ENCODE peak calls at places on chromosomes 16 and 17, in four cellular contexts. U, S, A and K are unnamed samples.

GRCh38 chr17:39527220-39527813 is 66.0 kb downstream of the CDK12 start:
- DNase-seq in U (no peak), S (peak; percentile 22), A (peak; percentile 33), K (no peak)

GRCh38 chr17:81207610-81208581 is 14.9 kb downstream of the CEP131 start:
- DNase-seq in U (no peak), S (no peak), A (no peak), K (no peak)

GRCh38 chr16:27374794-27375499 is 27.0 kb upstream of the IL21R start:
- DNase-seq in U (peak; percentile 90), S (peak; percentile 80), A (peak; percentile 92), K (peak; percentile 93)

GRCh38 chr17:76276069-76276431 is 10.9 kb downstream of the UBALD2 start:
- DNase-seq in U (no peak), S (no peak), A (no peak), K (no peak)

GRCh38 chr16:30485818-30486436 is 13.4 kb downstream of the ITGAL start:
- DNase-seq in U (no peak), S (no peak), A (no peak), K (no peak)

GRCh38 chr16:13866073-13866472 is 53.9 kb upstream of the ERCC4 start:
- DNase-seq in U (no peak), S (peak; percentile 70), A (peak; percentile 86), K (peak; percentile 85)

GRCh38 chr17:81822312-81822637 is 10.8 kb downstream of the MCRIP1 start:
- DNase-seq in U (no peak), S (no peak), A (no peak), K (no peak)

GRCh38 chr17:37179893-37180292 is 195.9 kb upstream of the C17orf78 start:
- DNase-seq in U (no peak), S (no peak), A (no peak), K (no peak)

GRCh38 chr16:1188781-1189189 is 35.9 kb downstream of the CACNA1H start:
- DNase-seq in U (no peak), S (peak; percentile 76), A (no peak), K (peak; percentile 79)

GRCh38 chr17:27861979-27862378 is 31.2 kb downstream of the LYRM9 start:
- DNase-seq in U (no peak), S (no peak), A (peak; percentile 43), K (no peak)

GRCh38 chr17:81245024-81245664 is 6.0 kb downstream of the NDUFAF8 start:
- DNase-seq in U (peak; percentile 45), S (no peak), A (no peak), K (no peak)

GRCh38 chr17:73564856-73565255 is 79.4 kb downstream of the SDK2 start:
- DNase-seq in U (no peak), S (no peak), A (no peak), K (no peak)

GRCh38 chr16:8816967-8817662 is 19.5 kb downstream of the PMM2 start:
- DNase-seq in U (no peak), S (no peak), A (no peak), K (no peak)

GRCh38 chr16:55294947-55295346 is 29.1 kb upstream of the IRX6 start:
- DNase-seq in U (no peak), S (no peak), A (no peak), K (no peak)

GRCh38 chr17:17186551-17187505 is 19.3 kb downstream of the PLD6 start:
- DNase-seq in U (no peak), S (no peak), A (no peak), K (no peak)

GRCh38 chr17:77212081-77212832 is 71.5 kb downstream of the SEC14L1 start:
- DNase-seq in U (peak; percentile 77), S (no peak), A (no peak), K (no peak)

GRCh38 chr17:34251186-34251585 is 3.9 kb upstream of the CCL2 start:
- DNase-seq in U (no peak), S (no peak), A (no peak), K (no peak)

GRCh38 chr17:40872416-40872815 is 5.4 kb upstream of the KRT12 start:
- DNase-seq in U (no peak), S (no peak), A (no peak), K (no peak)

GRCh38 chr17:42276609-42277341 is 584 bp upstream of the STAT5B start:
- DNase-seq in U (no peak), S (peak; percentile 79), A (peak; percentile 73), K (peak; percentile 56)

GRCh38 chr17:79048826-79049755 is 25.1 kb downstream of the C1QTNF1 start:
- DNase-seq in U (no peak), S (no peak), A (no peak), K (no peak)

GRCh38 chr17:74864297-74864865 is 4.7 kb upstream of the GRIN2C start:
- DNase-seq in U (no peak), S (no peak), A (no peak), K (no peak)

GRCh38 chr16:51154271-51155171 is 3.5 kb upstream of the SALL1 start:
- DNase-seq in U (no peak), S (no peak), A (no peak), K (peak; percentile 71)

GRCh38 chr16:77780378-77780837 is 8.0 kb upstream of the VAT1L start:
- DNase-seq in U (no peak), S (no peak), A (peak; percentile 46), K (no peak)

GRCh38 chr16:50571786-50572185 is 23.6 kb downstream of the NKD1 start:
- DNase-seq in U (no peak), S (no peak), A (no peak), K (no peak)

GRCh38 chr16:78660795-78661194 is 561.3 kb downstream of the WWOX start:
- DNase-seq in U (no peak), S (no peak), A (no peak), K (no peak)

GRCh38 chr16:87881327-87882200 is 12.3 kb upstream of the SLC7A5 start:
- DNase-seq in U (no peak), S (no peak), A (no peak), K (no peak)

GRCh38 chr17:37177234-37177633 is 198.6 kb upstream of the C17orf78 start:
- DNase-seq in U (no peak), S (no peak), A (no peak), K (no peak)

GRCh38 chr16:2150418-2151187 is 2.2 kb downstream of the RAB26 start:
- DNase-seq in U (no peak), S (peak; percentile 49), A (peak; percentile 68), K (peak; percentile 65)

GRCh38 chr16:5442054-5442453 is 344.5 kb upstream of the EEF2KMT start:
- DNase-seq in U (no peak), S (no peak), A (no peak), K (no peak)

GRCh38 chr17:40442392-40443195 is 656 bp upstream of the IGFBP4 start:
- DNase-seq in U (no peak), S (peak; percentile 53), A (no peak), K (no peak)

GRCh38 chr17:82665891-82666290 is 17.6 kb upstream of the WDR45B start:
- DNase-seq in U (no peak), S (no peak), A (no peak), K (no peak)

GRCh38 chr17:15404116-15404730 is 62.8 kb upstream of the TEKT3 start:
- DNase-seq in U (no peak), S (no peak), A (no peak), K (no peak)
- TF ChIP-seq CBFB in U (no peak), S (no peak), A (no peak), K (no peak)

GRCh38 chr16:67372664-67373063 is 20.6 kb downstream of the TPPP3 start:
- DNase-seq in U (no peak), S (no peak), A (no peak), K (no peak)
- TF ChIP-seq CTCF in U (peak; percentile 24), S (peak; percentile 42), A (peak; percentile 32), K (no peak)

GRCh38 chr17:19376799-19377198 is 1.5 kb upstream of the MAPK7 start:
- DNase-seq in U (no peak), S (no peak), A (no peak), K (no peak)

GRCh38 chr17:19372866-19373505 is 5.3 kb upstream of the MAPK7 start:
- DNase-seq in U (no peak), S (no peak), A (no peak), K (no peak)

GRCh38 chr17:19372004-19372365 is 6.3 kb upstream of the MAPK7 start:
- DNase-seq in U (no peak), S (no peak), A (no peak), K (no peak)

GRCh38 chr17:19372439-19372838 is 5.9 kb upstream of the MAPK7 start:
- DNase-seq in U (no peak), S (no peak), A (no peak), K (no peak)

GRCh38 chr17:19374136-19374535 is 4.2 kb upstream of the MAPK7 start:
- DNase-seq in U (no peak), S (no peak), A (no peak), K (no peak)
- TF ChIP-seq CBFB in U (no peak), S (no peak), A (no peak), K (no peak)

GRCh38 chr16:83932304-83932703 is 20.7 kb upstream of the OSGIN1 start:
- DNase-seq in U (no peak), S (no peak), A (no peak), K (no peak)
- TF ChIP-seq CTCF in U (no peak), S (no peak), A (no peak), K (no peak)

GRCh38 chr16:89971495-89972243 is 23.1 kb downstream of the DEF8 start:
- DNase-seq in U (no peak), S (peak; percentile 44), A (no peak), K (peak; percentile 25)
- TF ChIP-seq CBFB in U (no peak), S (peak; percentile 50), A (no peak), K (no peak)

GRCh38 chr17:43873091-43873490 is 26.1 kb downstream of the CD300LG start:
- DNase-seq in U (no peak), S (no peak), A (no peak), K (no peak)
- TF ChIP-seq CTCF in U (no peak), S (no peak), A (no peak), K (no peak)

DNA sequence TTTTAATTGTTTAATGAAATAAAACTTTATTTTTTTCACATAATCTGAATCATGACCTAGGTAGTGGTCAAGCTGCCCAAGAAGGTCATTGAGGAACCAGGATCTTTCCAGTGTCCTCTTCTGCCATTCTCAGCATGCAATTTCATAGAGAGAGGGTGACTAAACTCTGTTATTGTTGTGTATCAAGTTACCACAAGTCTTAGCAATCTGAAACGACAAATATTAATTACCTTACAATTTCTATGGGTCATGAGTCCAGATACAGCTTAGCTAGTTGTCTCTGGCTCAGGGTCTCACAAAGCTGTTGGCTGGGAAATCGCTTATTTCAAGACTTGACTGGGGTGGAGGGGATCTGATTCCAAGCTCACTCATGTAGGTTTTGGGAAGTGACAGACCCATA is 37.6 kb downstream of the FTO start:
- DNase-seq in U (no peak), S (no peak), A (no peak), K (no peak)
- TF ChIP-seq CBFB in U (no peak), S (no peak), A (no peak), K (no peak)